ENCODE peak calls at places on chromosomes 3 and 15, in six cellular contexts. X, A, W, I, Q and K are unnamed samples.

GRCh38 chr3:49813497-49814174 is at the start of gene UBA7:
- DNase-seq in X (no peak), A (peak; percentile 56), W (peak; percentile 60), I (peak; percentile 79), Q (no peak), K (peak; percentile 71)

GRCh38 chr3:11593318-11594034 is 50.2 kb downstream of the VGLL4 start:
- DNase-seq in X (no peak), A (no peak), W (no peak), I (no peak), Q (no peak), K (no peak)

GRCh38 chr3:123489400-123490004 is 40.6 kb upstream of the ADCY5 start:
- DNase-seq in X (peak; percentile 22), A (peak; percentile 43), W (peak; percentile 69), I (peak; percentile 66), Q (peak; percentile 8), K (peak; percentile 63)

GRCh38 chr3:16251316-16252085 is 13.2 kb downstream of the DPH3 start:
- DNase-seq in X (no peak), A (no peak), W (no peak), I (no peak), Q (no peak), K (no peak)

GRCh38 chr3:42247576-42248027 is 18.4 kb downstream of the CCK start:
- DNase-seq in X (no peak), A (peak; percentile 16), W (peak; percentile 62), I (peak; percentile 67), Q (peak; percentile 39), K (peak; percentile 72)

GRCh38 chr3:54008099-54008498 is 114.3 kb upstream of the CACNA2D3 start:
- DNase-seq in X (no peak), A (no peak), W (no peak), I (no peak), Q (no peak), K (no peak)

GRCh38 chr3:49972656-49973055 is 32.7 kb downstream of the RBM6 start:
- DNase-seq in X (no peak), A (no peak), W (no peak), I (no peak), Q (no peak), K (no peak)

GRCh38 chr3:17810759-17811158 is 68.3 kb upstream of the TBC1D5 start:
- DNase-seq in X (peak; percentile 62), A (peak; percentile 48), W (no peak), I (peak; percentile 75), Q (no peak), K (no peak)

GRCh38 chr3:195748661-195749060 is 27.9 kb downstream of the MUC20 start:
- DNase-seq in X (no peak), A (no peak), W (no peak), I (no peak), Q (no peak), K (no peak)

GRCh38 chr15:69578792-69579587 is 126.4 kb downstream of the RPLP1 start:
- DNase-seq in X (no peak), A (no peak), W (peak; percentile 82), I (peak; percentile 98), Q (no peak), K (peak; percentile 92)

GRCh38 chr3:128884992-128885391 is 5.6 kb downstream of the ACAD9 start:
- DNase-seq in X (no peak), A (no peak), W (no peak), I (no peak), Q (no peak), K (no peak)

GRCh38 chr3:10467904-10468610 is 37.3 kb downstream of the ATP2B2 start:
- DNase-seq in X (no peak), A (no peak), W (no peak), I (no peak), Q (no peak), K (peak; percentile 5)

GRCh38 chr15:61091229-61091628 is 137.9 kb downstream of the RORA start:
- DNase-seq in X (no peak), A (no peak), W (no peak), I (no peak), Q (no peak), K (no peak)

GRCh38 chr3:131960324-131960723 is 74.5 kb downstream of the CPNE4 start:
- DNase-seq in X (no peak), A (no peak), W (no peak), I (no peak), Q (no peak), K (no peak)

GRCh38 chr3:151697496-151697895 is 36.2 kb upstream of the AADACL2 start:
- DNase-seq in X (no peak), A (no peak), W (no peak), I (no peak), Q (no peak), K (no peak)

GRCh38 chr3:158381274-158381868 is 189.6 kb upstream of the MLF1 start:
- DNase-seq in X (no peak), A (no peak), W (no peak), I (peak; percentile 2), Q (no peak), K (no peak)

GRCh38 chr15:96171842-96172241 is 158.7 kb upstream of the NR2F2 start:
- DNase-seq in X (no peak), A (peak; percentile 24), W (no peak), I (peak; percentile 25), Q (no peak), K (no peak)

GRCh38 chr3:58388550-58389061 is 45.0 kb downstream of the PDHB start:
- DNase-seq in X (no peak), A (peak; percentile 46), W (no peak), I (peak; percentile 25), Q (no peak), K (no peak)

GRCh38 chr3:138450704-138451424 is 16.4 kb downstream of the ESYT3 start:
- DNase-seq in X (no peak), A (no peak), W (no peak), I (no peak), Q (no peak), K (no peak)

GRCh38 chr3:158810823-158811425 is 9.1 kb downstream of the MFSD1 start:
- DNase-seq in X (no peak), A (no peak), W (no peak), I (peak; percentile 19), Q (no peak), K (no peak)

GRCh38 chr3:141355242-141355641 is 13.1 kb upstream of the ZBTB38 start:
- DNase-seq in X (no peak), A (no peak), W (no peak), I (no peak), Q (no peak), K (no peak)

GRCh38 chr15:94232107-94232506 is 746 bp downstream of the MCTP2 start:
- DNase-seq in X (no peak), A (no peak), W (no peak), I (no peak), Q (no peak), K (no peak)

GRCh38 chr15:51024735-51025453 is 69.8 kb downstream of the TNFAIP8L3 start:
- DNase-seq in X (no peak), A (no peak), W (no peak), I (peak; percentile 18), Q (no peak), K (peak; percentile 8)

GRCh38 chr15:31477301-31477700 is 150.7 kb downstream of the KLF13 start:
- DNase-seq in X (no peak), A (no peak), W (no peak), I (no peak), Q (no peak), K (no peak)

GRCh38 chr3:55471084-55471483 is 16.0 kb downstream of the WNT5A start:
- DNase-seq in X (no peak), A (no peak), W (no peak), I (no peak), Q (no peak), K (no peak)

GRCh38 chr3:28935141-28935540 is 345.7 kb upstream of the RBMS3 start:
- DNase-seq in X (no peak), A (no peak), W (no peak), I (no peak), Q (no peak), K (no peak)

GRCh38 chr15:39118510-39118909 is 462.4 kb upstream of the THBS1 start:
- DNase-seq in X (peak; percentile 74), A (peak; percentile 65), W (no peak), I (peak; percentile 32), Q (no peak), K (no peak)

GRCh38 chr3:181707980-181708379 is 3.7 kb upstream of the SOX2 start:
- DNase-seq in X (no peak), A (no peak), W (no peak), I (no peak), Q (no peak), K (no peak)

GRCh38 chr15:58551764-58552504 is 120.1 kb downstream of the LIPC start:
- DNase-seq in X (peak; percentile 92), A (peak; percentile 93), W (no peak), I (peak; percentile 44), Q (no peak), K (peak; percentile 27)

GRCh38 chr3:33063651-33064051 is 33.3 kb downstream of the GLB1 start:
- DNase-seq in X (no peak), A (no peak), W (no peak), I (no peak), Q (peak; percentile 36), K (no peak)

GRCh38 chr3:101070260-101071121 is 77.3 kb upstream of the ABI3BP start:
- DNase-seq in X (no peak), A (no peak), W (peak; percentile 65), I (peak; percentile 65), Q (peak; percentile 16), K (peak; percentile 82)

GRCh38 chr3:60730371-60730770 is 520.9 kb downstream of the FHIT start:
- DNase-seq in X (no peak), A (no peak), W (no peak), I (no peak), Q (no peak), K (no peak)